ENCODE peak calls at places on chromosomes 6 and 20, in nine cellular contexts. Z, A, D, P, I, E, G, T and F are unnamed samples.
A peak's percentile ranks its signal among the peaks of the same experiment; 100 is the strongest.

GRCh38 chr20:57513199-57513598 is 11.7 kb downstream of the CTCFL start:
- DNase-seq in Z (no peak), A (no peak), D (no peak), P (no peak), I (no peak), E (no peak), G (no peak), T (no peak), F (no peak)

GRCh38 chr6:159968295-159969203 is at the start of gene IGF2R:
- DNase-seq in Z (peak; percentile 94), A (peak; percentile 62), D (peak; percentile 97), P (peak; percentile 96), I (peak; percentile 95), E (peak; percentile 95), G (peak; percentile 94), T (peak; percentile 93), F (no peak)

GRCh38 chr20:25285856-25286798 is 38.2 kb downstream of the PYGB start:
- DNase-seq in Z (no peak), A (no peak), D (peak; percentile 65), P (peak; percentile 0), I (peak; percentile 8), E (no peak), G (no peak), T (no peak), F (no peak)

GRCh38 chr20:36802326-36803223 is 29.0 kb upstream of the DSN1 start:
- DNase-seq in Z (no peak), A (no peak), D (no peak), P (peak; percentile 37), I (no peak), E (peak; percentile 59), G (no peak), T (no peak), F (no peak)

GRCh38 chr20:34215711-34216381 is 25.4 kb upstream of the ASIP start:
- DNase-seq in Z (peak; percentile 7), A (peak; percentile 64), D (peak; percentile 88), P (peak; percentile 87), I (peak; percentile 70), E (peak; percentile 45), G (peak; percentile 93), T (peak; percentile 30), F (no peak)

GRCh38 chr20:4060054-4060795 is 44.9 kb upstream of the RNF24 start:
- DNase-seq in Z (no peak), A (no peak), D (no peak), P (no peak), I (no peak), E (no peak), G (no peak), T (no peak), F (no peak)

GRCh38 chr6:14108571-14109410 is 8.8 kb upstream of the CD83 start:
- DNase-seq in Z (no peak), A (no peak), D (no peak), P (peak; percentile 53), I (peak; percentile 57), E (no peak), G (no peak), T (peak; percentile 83), F (no peak)

GRCh38 chr20:19583532-19584175 is 174.4 kb upstream of the RIN2 start:
- DNase-seq in Z (no peak), A (peak; percentile 13), D (peak; percentile 85), P (peak; percentile 78), I (peak; percentile 59), E (peak; percentile 85), G (peak; percentile 81), T (peak; percentile 25), F (peak; percentile 2)

GRCh38 chr20:8764289-8764962 is 304.5 kb upstream of the PLCB4 start:
- DNase-seq in Z (no peak), A (no peak), D (no peak), P (no peak), I (no peak), E (peak; percentile 62), G (no peak), T (no peak), F (no peak)

GRCh38 chr6:41504526-41505021 is 41.6 kb upstream of the FOXP4 start:
- DNase-seq in Z (no peak), A (no peak), D (no peak), P (no peak), I (no peak), E (no peak), G (no peak), T (no peak), F (no peak)

DNA sequence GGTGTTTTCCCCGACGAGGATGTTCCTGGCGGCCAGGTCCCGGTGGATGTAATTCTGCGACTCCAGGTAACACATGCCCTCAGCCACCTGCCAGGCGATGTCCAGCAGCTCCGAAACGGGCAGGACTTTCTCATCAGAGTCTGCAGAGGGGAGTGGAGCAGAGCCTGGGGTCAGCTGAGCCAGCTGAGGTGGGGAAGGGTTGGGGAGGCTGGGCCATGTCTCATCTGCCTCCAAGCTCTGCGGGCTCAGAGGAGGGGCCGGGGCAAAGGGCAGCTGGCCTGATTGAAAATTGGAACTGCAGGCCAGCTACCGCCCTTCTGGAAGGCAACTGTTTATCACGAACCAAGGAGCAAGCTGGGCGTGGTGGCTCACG is 6.4 kb downstream of the PTK6 start:
- DNase-seq in Z (no peak), A (no peak), D (no peak), P (no peak), I (no peak), E (no peak), G (no peak), T (no peak), F (no peak)
- H3K27me3 ChIP-seq in Z (no peaks in the 10 kb centered on the region), A (no peaks in the 10 kb centered on the region), D (peaks cover 7% of the 10 kb centered on the region), P (peaks cover 7% of the 10 kb centered on the region), I (peaks cover 42% of the 10 kb centered on the region), E (peaks cover 13% of the 10 kb centered on the region), G (no peaks in the 10 kb centered on the region), T (no peaks in the 10 kb centered on the region), F (no peaks in the 10 kb centered on the region)

DNA sequence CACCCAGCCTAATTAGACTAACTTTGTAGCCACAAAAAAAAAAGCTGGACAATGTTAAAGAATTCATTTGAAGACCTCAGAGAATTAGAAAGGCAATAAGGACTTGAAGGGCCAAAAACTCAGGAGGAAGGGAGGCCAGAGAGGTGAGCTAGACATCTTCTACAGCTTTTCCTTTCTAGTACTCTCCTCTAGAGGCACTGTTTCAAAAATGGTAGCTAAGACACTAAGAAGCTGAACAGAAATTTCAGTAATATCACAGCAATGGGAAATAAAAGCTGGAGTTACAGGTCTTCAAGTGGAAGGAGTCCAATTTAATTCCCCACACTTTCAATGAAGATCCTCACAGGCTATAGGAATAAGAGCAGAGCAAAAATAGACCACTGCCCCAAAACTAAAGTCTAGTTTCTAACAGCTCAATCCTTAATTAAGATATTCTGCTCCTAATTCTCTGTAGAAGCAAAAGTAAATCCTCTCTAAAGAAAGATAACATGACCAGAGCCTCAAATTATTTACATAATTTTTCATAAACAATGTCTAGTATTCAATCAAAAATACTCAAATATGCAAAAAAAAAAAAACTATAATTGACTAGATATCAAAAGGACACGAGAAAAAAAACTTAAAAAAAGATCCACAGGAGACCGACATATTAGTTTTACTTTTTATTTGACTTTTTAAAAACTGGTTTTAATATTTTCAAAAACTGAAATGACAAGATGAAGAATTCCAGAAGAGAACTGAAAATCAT is 63.7 kb downstream of the RNGTT start:
- DNase-seq in Z (no peak), A (no peak), D (no peak), P (no peak), I (no peak), E (peak; percentile 20), G (peak; percentile 2), T (no peak), F (no peak)
- TF ChIP-seq CTCF in Z (no peak), A (no peak), D (no peak), P (no peak), I (no peak), E (peak; percentile 48), G (peak; percentile 23), T (peak; percentile 35), F (no peak)

DNA sequence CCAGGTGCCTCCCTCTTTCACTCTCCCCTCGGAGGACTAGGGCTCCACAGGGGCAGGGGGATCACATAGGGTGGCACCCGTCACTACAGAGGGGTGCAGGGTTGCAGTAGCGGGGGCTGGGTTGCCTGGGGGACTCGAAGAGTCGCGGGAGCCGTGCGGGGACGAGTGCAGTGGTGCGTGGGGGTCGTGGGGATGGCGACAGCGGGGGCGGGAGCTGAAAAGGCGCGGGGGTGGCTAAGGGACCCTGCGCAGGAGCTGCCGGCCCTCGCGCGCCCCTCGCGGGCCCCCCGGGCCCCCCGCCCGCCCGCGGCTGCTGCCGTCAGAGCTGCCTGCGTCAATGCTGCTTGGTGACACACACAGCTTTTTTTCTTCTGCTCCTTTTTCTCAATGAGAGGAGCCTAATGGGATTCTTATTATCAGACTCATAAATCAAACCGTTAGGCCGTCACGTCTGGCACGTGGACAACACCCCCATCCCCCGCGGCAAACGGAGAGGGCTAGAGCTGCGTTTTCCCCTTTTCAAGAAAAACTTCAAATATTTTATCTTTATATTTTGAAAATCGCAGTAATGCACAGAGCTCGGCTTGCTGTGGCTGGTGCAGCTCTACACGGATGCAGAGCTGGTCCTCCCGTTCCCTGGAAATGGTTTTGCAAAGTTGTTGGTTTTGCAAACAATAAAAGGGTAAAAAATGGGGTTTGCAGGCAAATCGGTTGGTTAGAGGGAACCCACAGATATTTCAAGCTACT is 161.6 kb downstream of the TBXT start:
- DNase-seq in Z (no peak), A (no peak), D (no peak), P (peak; percentile 81), I (no peak), E (peak; percentile 81), G (peak; percentile 21), T (no peak), F (no peak)
- H3K27me3 ChIP-seq in Z (peaks cover 16% of the 10 kb centered on the region), A (no peaks in the 10 kb centered on the region), D (peaks cover 58% of the 10 kb centered on the region), P (no peaks in the 10 kb centered on the region), I (peaks cover 46% of the 10 kb centered on the region), E (peaks cover 10% of the 10 kb centered on the region), G (no peaks in the 10 kb centered on the region), T (no peaks in the 10 kb centered on the region), F (peaks cover 32% of the 10 kb centered on the region)

GRCh38 chr6:111745636-111746035 is 127.6 kb downstream of the FYN start:
- DNase-seq in Z (no peak), A (no peak), D (no peak), P (no peak), I (no peak), E (no peak), G (no peak), T (no peak), F (no peak)

GRCh38 chr6:111741177-111741952 is 131.9 kb downstream of the FYN start:
- DNase-seq in Z (no peak), A (no peak), D (no peak), P (no peak), I (no peak), E (no peak), G (no peak), T (no peak), F (no peak)

GRCh38 chr6:111745186-111745585 is 128.1 kb downstream of the FYN start:
- DNase-seq in Z (no peak), A (no peak), D (no peak), P (no peak), I (no peak), E (no peak), G (no peak), T (no peak), F (no peak)

GRCh38 chr6:111743859-111744692 is 129.2 kb downstream of the FYN start:
- DNase-seq in Z (no peak), A (no peak), D (no peak), P (no peak), I (no peak), E (no peak), G (no peak), T (no peak), F (no peak)

DNA sequence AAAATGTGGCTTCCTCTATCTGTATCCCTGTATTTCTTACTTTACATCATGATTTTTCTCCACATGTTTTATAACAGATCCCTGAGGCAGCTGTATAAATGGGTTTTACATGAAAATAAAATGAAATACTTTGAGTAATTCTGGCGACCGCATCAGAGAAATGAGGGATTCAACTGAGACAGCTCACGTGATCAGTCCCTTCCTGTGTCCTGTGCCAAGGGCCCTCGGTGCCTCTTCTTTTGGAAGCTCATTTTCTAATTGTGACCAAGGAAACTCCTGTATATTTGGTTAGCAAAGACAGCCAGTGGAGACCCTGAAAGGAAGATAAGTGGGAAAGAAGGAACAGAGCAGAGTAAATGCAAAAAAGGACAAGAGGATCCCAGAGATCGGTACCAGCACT is 129.9 kb downstream of the FYN start:
- DNase-seq in Z (no peak), A (no peak), D (no peak), P (no peak), I (no peak), E (no peak), G (no peak), T (no peak), F (no peak)
- TF ChIP-seq CTCF in Z (no peak), A (no peak), D (no peak), P (no peak), I (no peak), E (no peak), G (no peak), T (no peak), F (no peak)